ENCODE peak calls at places on chromosomes 16 and 17, in five cellular contexts. G is Panc1, S is NCI-H774, K is EH, Z is T47D. A is an unnamed sample.
A peak's percentile ranks its signal among the peaks of the same experiment; 100 is the strongest.

GRCh38 chr16:12417830-12418229 is 385.9 kb downstream of the CPPED1 start:
- DNase-seq in G (no peak), S (no peak), K (peak; percentile 38), Z (no peak), A (no peak)

GRCh38 chr17:31750578-31750977 is 108.5 kb downstream of the COPRS start:
- DNase-seq in G (no peak), S (peak; percentile 12), K (no peak), Z (no peak), A (no peak)

GRCh38 chr17:73719588-73720071 is 75.4 kb upstream of the SDK2 start:
- DNase-seq in G (no peak), S (peak; percentile 82), K (no peak), Z (no peak), A (no peak)

GRCh38 chr16:64705443-64705842 is 416.4 kb downstream of the CDH11 start:
- DNase-seq in G (no peak), S (no peak), K (peak; percentile 93), Z (no peak), A (no peak)

GRCh38 chr16:87695534-87695933 is 70.3 kb downstream of the KLHDC4 start:
- DNase-seq in G (no peak), S (no peak), K (no peak), Z (no peak), A (no peak)

GRCh38 chr16:64253114-64253513 is 868.7 kb downstream of the CDH11 start:
- DNase-seq in G (no peak), S (no peak), K (no peak), Z (no peak), A (no peak)

GRCh38 chr16:70800306-70800705 is 652 bp downstream of the VAC14 start:
- DNase-seq in G (no peak), S (no peak), K (no peak), Z (no peak), A (no peak)

GRCh38 chr16:2715519-2715918 is 4.5 kb downstream of the PRSS27 start:
- DNase-seq in G (no peak), S (no peak), K (peak; percentile 62), Z (no peak), A (peak; percentile 76)

GRCh38 chr17:38797091-38797490 is 2.3 kb downstream of the PIP4K2B start:
- DNase-seq in G (no peak), S (no peak), K (peak; percentile 24), Z (no peak), A (no peak)

GRCh38 chr16:70437582-70438324 is 1.1 kb downstream of the ST3GAL2 start:
- DNase-seq in G (no peak), S (no peak), K (peak; percentile 72), Z (no peak), A (no peak)

GRCh38 chr17:19343256-19343630 is 19.3 kb downstream of the B9D1 start:
- DNase-seq in G (no peak), S (no peak), K (no peak), Z (no peak), A (no peak)

GRCh38 chr16:78503501-78504110 is 404.2 kb downstream of the WWOX start:
- DNase-seq in G (peak; percentile 2), S (no peak), K (peak; percentile 1), Z (peak; percentile 24), A (peak; percentile 38)

GRCh38 chr17:70622382-70623260 is 453.3 kb downstream of the KCNJ2 start:
- DNase-seq in G (no peak), S (peak; percentile 58), K (no peak), Z (peak; percentile 16), A (no peak)

GRCh38 chr17:3976675-3977171 is 12.5 kb upstream of the ATP2A3 start:
- DNase-seq in G (no peak), S (no peak), K (no peak), Z (no peak), A (no peak)